ENCODE peak calls at places on chromosomes 6 and 20, in four cellular contexts. One of them, this sample, is unnamed.

GRCh38 chr20:24862606-24863005 is 86.5 kb upstream of the CST7 start:
- DNase-seq in A549: no peak
- DNase-seq in stomach: no peak
- DNase-seq in sigmoid colon: no peak
- DNase-seq in this sample: no peak

GRCh38 chr6:28880894-28881780 is 42.6 kb downstream of the TRIM27 start:
- DNase-seq in sigmoid colon: peak
- DNase-seq in A549: no peak
- DNase-seq in stomach: peak
- DNase-seq in this sample: peak

GRCh38 chr6:149147191-149147590 is 170.3 kb upstream of the TAB2 start:
- DNase-seq in stomach: no peak
- DNase-seq in A549: no peak
- DNase-seq in sigmoid colon: no peak
- DNase-seq in this sample: no peak

GRCh38 chr6:28771401-28772267 is 152.2 kb downstream of the TRIM27 start:
- DNase-seq in stomach: no peak
- DNase-seq in A549: no peak
- DNase-seq in sigmoid colon: no peak
- DNase-seq in this sample: no peak

GRCh38 chr6:33803571-33804053 is at the start of gene MLN:
- DNase-seq in sigmoid colon: no peak
- DNase-seq in stomach: no peak
- DNase-seq in A549: no peak
- DNase-seq in this sample: no peak

GRCh38 chr6:128599036-128599435 is 78.6 kb upstream of the PTPRK start:
- DNase-seq in A549: no peak
- DNase-seq in stomach: no peak
- DNase-seq in sigmoid colon: no peak
- DNase-seq in this sample: no peak

GRCh38 chr6:64000873-64001497 is 365.4 kb downstream of the PHF3 start:
- DNase-seq in A549: no peak
- DNase-seq in sigmoid colon: no peak
- DNase-seq in stomach: no peak
- DNase-seq in this sample: no peak

GRCh38 chr20:4043329-4043728 is 28.0 kb upstream of the RNF24 start:
- DNase-seq in stomach: no peak
- DNase-seq in A549: no peak
- DNase-seq in sigmoid colon: no peak
- DNase-seq in this sample: no peak

GRCh38 chr6:90187437-90188049 is 109.1 kb downstream of the BACH2 start:
- DNase-seq in stomach: no peak
- DNase-seq in A549: no peak
- DNase-seq in sigmoid colon: no peak
- DNase-seq in this sample: no peak

GRCh38 chr6:13098808-13099570 is 229.3 kb downstream of the TBC1D7 start:
- DNase-seq in A549: no peak
- DNase-seq in sigmoid colon: no peak
- DNase-seq in stomach: no peak
- DNase-seq in this sample: no peak

GRCh38 chr6:105816875-105817274 is 269.3 kb upstream of the PRDM1 start:
- DNase-seq in sigmoid colon: no peak
- DNase-seq in stomach: no peak
- DNase-seq in A549: no peak
- DNase-seq in this sample: no peak

GRCh38 chr6:39366875-39367618 is 44.5 kb upstream of the KCNK16 start:
- DNase-seq in sigmoid colon: no peak
- DNase-seq in stomach: no peak
- DNase-seq in A549: no peak
- DNase-seq in this sample: no peak

GRCh38 chr6:126118058-126118759 is 131.9 kb downstream of the TRMT11 start:
- DNase-seq in sigmoid colon: no peak
- DNase-seq in A549: no peak
- DNase-seq in stomach: no peak
- DNase-seq in this sample: no peak
- TF ChIP-seq EP300 in sigmoid colon: no peak
- TF ChIP-seq EP300 in A549: no peak
- TF ChIP-seq EP300 in stomach: no peak
- TF ChIP-seq EP300 in this sample: no peak

DNA sequence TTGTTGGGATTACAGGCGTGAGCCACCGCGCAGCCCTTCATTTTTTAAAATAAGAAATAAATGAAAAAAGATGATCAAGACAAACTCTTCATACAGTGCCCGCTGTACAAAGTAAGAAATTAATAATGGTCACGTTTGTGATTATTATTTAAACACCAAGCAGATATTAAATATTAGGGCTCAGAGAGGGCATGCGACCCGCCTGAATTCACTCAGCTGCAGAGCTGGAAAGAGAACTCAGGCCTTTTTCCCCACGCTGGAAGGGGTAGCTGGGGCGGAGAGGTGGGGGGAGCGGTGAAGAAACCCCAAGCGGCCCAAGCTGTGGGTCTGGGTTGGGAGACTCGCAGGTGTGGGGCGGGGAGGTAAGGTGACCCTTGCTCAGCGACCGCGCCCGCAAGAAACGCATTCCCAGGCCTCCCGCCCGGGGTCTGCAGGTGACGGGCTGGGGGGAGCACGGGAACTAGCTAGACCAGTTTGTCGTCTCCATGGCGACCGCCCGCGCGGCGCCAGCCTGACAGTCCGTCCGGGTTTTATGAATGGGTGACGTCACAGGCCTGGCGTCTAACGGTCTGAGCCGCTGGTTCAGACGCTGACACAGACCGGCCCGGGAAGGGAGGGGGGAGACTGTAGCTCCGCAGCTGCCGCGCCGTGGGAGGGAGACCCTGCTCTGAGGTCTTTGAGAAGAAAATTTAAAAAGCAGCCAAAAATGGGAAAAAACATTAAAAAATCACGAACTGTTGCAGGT is 1.1 kb upstream of the ID1 start:
- DNase-seq in stomach: peak
- DNase-seq in A549: peak
- DNase-seq in sigmoid colon: peak
- DNase-seq in this sample: peak
- TF ChIP-seq EP300 in stomach: peak
- TF ChIP-seq EP300 in A549: peak
- TF ChIP-seq EP300 in sigmoid colon: peak
- TF ChIP-seq EP300 in this sample: no peak

GRCh38 chr6:75934643-75935472 is 137.6 kb downstream of the IMPG1 start:
- DNase-seq in A549: peak
- DNase-seq in sigmoid colon: peak
- DNase-seq in stomach: no peak
- DNase-seq in this sample: peak
- TF ChIP-seq EP300 in A549: no peak
- TF ChIP-seq EP300 in sigmoid colon: no peak
- TF ChIP-seq EP300 in stomach: no peak
- TF ChIP-seq EP300 in this sample: no peak

DNA sequence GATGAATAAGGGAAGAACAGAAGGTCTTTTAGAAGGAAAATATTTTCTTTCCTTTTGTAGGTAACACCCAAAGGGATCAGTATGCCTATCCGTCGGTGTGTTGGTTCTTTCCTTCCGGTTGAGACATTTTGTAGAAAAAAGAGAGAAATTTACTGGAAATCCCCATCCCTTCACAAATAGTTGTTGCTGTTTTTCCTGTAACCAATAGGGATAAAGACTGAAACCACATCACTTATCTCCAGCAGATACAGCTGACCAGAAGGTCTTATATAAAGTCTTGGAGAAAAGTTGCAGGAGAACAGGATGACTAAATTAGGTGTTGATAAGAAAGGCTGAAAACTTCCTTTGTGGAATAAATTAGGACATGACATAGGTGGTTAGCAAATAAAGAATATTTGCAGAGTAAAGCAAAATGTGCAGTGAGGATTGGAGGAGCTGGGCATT is 14.8 kb upstream of the HLA-DRB1 start:
- DNase-seq in A549: no peak
- DNase-seq in sigmoid colon: no peak
- DNase-seq in stomach: no peak
- DNase-seq in this sample: no peak
- TF ChIP-seq EP300 in A549: no peak
- TF ChIP-seq EP300 in sigmoid colon: no peak
- TF ChIP-seq EP300 in stomach: no peak
- TF ChIP-seq EP300 in this sample: no peak

GRCh38 chr20:34892671-34893070 is 16.3 kb downstream of the ACSS2 start:
- DNase-seq in A549: no peak
- DNase-seq in stomach: no peak
- DNase-seq in sigmoid colon: no peak
- DNase-seq in this sample: no peak

GRCh38 chr20:34886122-34886521 is 9.7 kb downstream of the ACSS2 start:
- DNase-seq in sigmoid colon: no peak
- DNase-seq in A549: no peak
- DNase-seq in stomach: no peak
- DNase-seq in this sample: no peak

GRCh38 chr20:34891166-34892062 is 15.0 kb downstream of the ACSS2 start:
- DNase-seq in sigmoid colon: no peak
- DNase-seq in stomach: no peak
- DNase-seq in A549: no peak
- DNase-seq in this sample: no peak

GRCh38 chr20:34887023-34887422 is 10.6 kb downstream of the ACSS2 start:
- DNase-seq in sigmoid colon: no peak
- DNase-seq in stomach: no peak
- DNase-seq in A549: no peak
- DNase-seq in this sample: no peak

GRCh38 chr20:34888468-34888867 is 12.1 kb downstream of the ACSS2 start:
- DNase-seq in stomach: no peak
- DNase-seq in sigmoid colon: no peak
- DNase-seq in A549: no peak
- DNase-seq in this sample: no peak
- TF ChIP-seq EP300 in stomach: no peak
- TF ChIP-seq EP300 in sigmoid colon: no peak
- TF ChIP-seq EP300 in A549: no peak
- TF ChIP-seq EP300 in this sample: no peak

GRCh38 chr20:49619113-49620048 is 51.4 kb upstream of the PTGIS start:
- DNase-seq in sigmoid colon: no peak
- DNase-seq in stomach: no peak
- DNase-seq in A549: no peak
- DNase-seq in this sample: no peak
- TF ChIP-seq EP300 in sigmoid colon: no peak
- TF ChIP-seq EP300 in stomach: no peak
- TF ChIP-seq EP300 in A549: no peak
- TF ChIP-seq EP300 in this sample: no peak

GRCh38 chr6:42726485-42727083 is 4.2 kb upstream of the PRPH2 start:
- DNase-seq in sigmoid colon: peak
- DNase-seq in A549: peak
- DNase-seq in stomach: peak
- DNase-seq in this sample: peak
- TF ChIP-seq EP300 in sigmoid colon: no peak
- TF ChIP-seq EP300 in A549: no peak
- TF ChIP-seq EP300 in stomach: no peak
- TF ChIP-seq EP300 in this sample: no peak

DNA sequence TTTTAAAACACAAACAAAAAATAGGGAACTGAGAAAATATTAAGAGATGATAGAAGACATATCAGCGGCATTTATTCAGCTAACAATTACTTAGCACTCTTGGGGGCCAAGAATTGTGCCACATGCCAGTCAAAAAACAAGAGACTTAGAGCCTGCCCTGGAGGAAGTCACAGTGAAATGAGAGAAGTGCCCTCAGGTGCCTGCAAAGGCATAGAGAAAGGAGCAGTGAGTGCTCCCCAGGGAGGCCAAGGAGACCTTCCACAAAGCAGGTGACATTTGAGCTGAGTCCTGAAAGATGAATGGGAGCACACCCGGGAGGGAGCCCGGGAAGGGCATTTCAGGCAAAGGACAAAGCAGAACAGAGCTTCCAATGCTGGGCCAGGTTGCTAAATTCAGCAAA is 184.7 kb upstream of the JARID2 start:
- DNase-seq in sigmoid colon: no peak
- DNase-seq in stomach: no peak
- DNase-seq in A549: no peak
- DNase-seq in this sample: no peak
- TF ChIP-seq EP300 in sigmoid colon: no peak
- TF ChIP-seq EP300 in stomach: no peak
- TF ChIP-seq EP300 in A549: no peak
- TF ChIP-seq EP300 in this sample: no peak

DNA sequence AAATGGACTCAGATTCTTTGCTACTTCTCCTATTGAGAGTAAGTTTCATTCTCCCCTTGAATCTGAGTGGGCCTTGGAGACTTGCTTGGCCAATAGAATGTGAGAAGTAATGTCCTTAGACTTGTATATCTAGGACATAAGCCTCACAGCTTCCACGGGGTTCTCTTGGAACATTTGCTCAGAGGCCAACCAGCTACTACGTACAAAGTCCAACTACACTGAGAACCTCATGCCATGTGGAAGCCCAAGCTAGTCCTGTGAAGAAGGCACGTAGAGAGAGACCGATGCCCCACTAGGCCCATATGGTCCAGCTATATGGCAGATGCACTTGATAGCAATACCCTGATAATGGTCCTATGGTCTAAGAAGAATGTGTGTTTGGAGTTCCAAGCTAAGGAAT is 22.9 kb downstream of the TMEM14A start:
- DNase-seq in A549: no peak
- DNase-seq in sigmoid colon: no peak
- DNase-seq in stomach: no peak
- DNase-seq in this sample: no peak
- TF ChIP-seq EP300 in A549: no peak
- TF ChIP-seq EP300 in sigmoid colon: no peak
- TF ChIP-seq EP300 in stomach: no peak
- TF ChIP-seq EP300 in this sample: no peak

DNA sequence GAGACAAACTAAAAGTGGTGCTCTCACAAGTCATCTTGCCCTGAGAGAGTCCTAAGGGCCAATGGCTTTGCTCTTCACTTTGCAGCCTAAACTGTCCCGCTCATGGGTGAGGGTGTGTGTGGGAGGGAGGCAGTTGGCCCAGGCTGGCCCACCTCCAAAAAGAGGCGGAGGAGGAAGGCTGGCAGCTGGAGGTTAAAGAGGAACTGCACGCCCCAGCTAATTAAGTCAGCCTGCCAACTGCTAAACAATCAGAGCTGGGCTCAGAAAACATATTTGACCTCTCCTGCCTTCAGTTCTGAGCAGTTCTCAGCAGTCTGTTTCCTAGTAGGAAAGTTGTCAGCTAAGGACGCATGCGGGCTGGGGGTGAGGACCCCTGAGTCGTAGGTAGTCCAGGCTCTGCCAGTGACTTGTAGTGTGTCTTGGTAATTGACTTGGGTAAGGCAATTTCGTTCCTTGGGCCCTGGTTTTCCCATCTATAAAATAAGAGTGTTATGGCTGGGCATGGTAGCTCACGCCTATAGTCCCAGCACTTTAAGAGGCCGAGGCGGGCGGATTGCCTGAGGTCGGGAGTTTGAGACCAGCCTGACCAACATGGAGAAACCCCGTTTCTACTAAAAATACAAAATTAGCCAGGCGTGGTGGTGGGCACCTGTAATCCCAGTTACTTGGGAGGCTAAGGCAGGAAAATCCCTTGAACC is 17.0 kb downstream of the GSS start:
- DNase-seq in sigmoid colon: peak
- DNase-seq in A549: no peak
- DNase-seq in stomach: peak
- DNase-seq in this sample: no peak
- TF ChIP-seq EP300 in sigmoid colon: no peak
- TF ChIP-seq EP300 in A549: no peak
- TF ChIP-seq EP300 in stomach: no peak
- TF ChIP-seq EP300 in this sample: no peak